ENCODE peak calls at places on chromosome 16, in six cellular contexts. One of them, this sample, is unnamed.

GRCh38 chr16:50711862-50712567 is 18.6 kb downstream of the NOD2 start:
- DNase-seq in H1: no peak
- DNase-seq in HCT116: no peak
- DNase-seq in K562: no peak
- DNase-seq in HepG2: no peak
- DNase-seq in GM12878: no peak
- DNase-seq in this sample: no peak

GRCh38 chr16:85126731-85127662 is 14.7 kb upstream of the CIBAR2 start:
- DNase-seq in H1: peak; percentile 66
- DNase-seq in HCT116: no peak
- DNase-seq in K562: no peak
- DNase-seq in HepG2: no peak
- DNase-seq in GM12878: no peak
- DNase-seq in this sample: no peak

GRCh38 chr16:70694517-70695218 is 8.8 kb upstream of the MTSS2 start:
- DNase-seq in H1: no peak
- DNase-seq in HCT116: no peak
- DNase-seq in K562: no peak
- DNase-seq in HepG2: no peak
- DNase-seq in GM12878: no peak
- DNase-seq in this sample: no peak

GRCh38 chr16:11262915-11263314 is 6.2 kb downstream of the TNP2 start:
- DNase-seq in H1: no peak
- DNase-seq in HCT116: no peak
- DNase-seq in K562: no peak
- DNase-seq in HepG2: no peak
- DNase-seq in GM12878: no peak
- DNase-seq in this sample: no peak

GRCh38 chr16:11896776-11897175 is 19.0 kb downstream of the GSPT1 start:
- DNase-seq in H1: no peak
- DNase-seq in HCT116: no peak
- DNase-seq in K562: no peak
- DNase-seq in HepG2: no peak
- DNase-seq in GM12878: no peak
- DNase-seq in this sample: no peak

GRCh38 chr16:75789237-75789636 is 62.9 kb upstream of the CPHXL start:
- DNase-seq in H1: no peak
- DNase-seq in HCT116: peak; percentile 46
- DNase-seq in K562: peak; percentile 56
- DNase-seq in HepG2: peak; percentile 53
- DNase-seq in GM12878: no peak
- DNase-seq in this sample: peak; percentile 30

GRCh38 chr16:49698416-49698815 is 157.5 kb downstream of the ZNF423 start:
- DNase-seq in H1: no peak
- DNase-seq in HCT116: no peak
- DNase-seq in K562: peak; percentile 59
- DNase-seq in HepG2: no peak
- DNase-seq in GM12878: no peak
- DNase-seq in this sample: no peak

GRCh38 chr16:67928561-67929364 is 2.9 kb downstream of the CTRL start:
- DNase-seq in H1: peak; percentile 91
- DNase-seq in HCT116: peak; percentile 24
- DNase-seq in K562: peak; percentile 81
- DNase-seq in HepG2: peak; percentile 69
- DNase-seq in GM12878: no peak
- DNase-seq in this sample: no peak

GRCh38 chr16:17026600-17027242 is 444.0 kb downstream of the XYLT1 start:
- DNase-seq in H1: no peak
- DNase-seq in HCT116: no peak
- DNase-seq in K562: no peak
- DNase-seq in HepG2: no peak
- DNase-seq in GM12878: peak; percentile 92
- DNase-seq in this sample: no peak

GRCh38 chr16:65967376-65967775 is 399.1 kb upstream of the CDH5 start:
- DNase-seq in H1: no peak
- DNase-seq in HCT116: no peak
- DNase-seq in K562: no peak
- DNase-seq in HepG2: no peak
- DNase-seq in GM12878: no peak
- DNase-seq in this sample: no peak

GRCh38 chr16:89256651-89257254 is 39.2 kb downstream of the ZNF778 start:
- DNase-seq in H1: peak; percentile 84
- DNase-seq in HCT116: no peak
- DNase-seq in K562: no peak
- DNase-seq in HepG2: no peak
- DNase-seq in GM12878: no peak
- DNase-seq in this sample: no peak

GRCh38 chr16:86072328-86073102 is 173.6 kb downstream of the IRF8 start:
- DNase-seq in H1: peak; percentile 80
- DNase-seq in HCT116: peak; percentile 68
- DNase-seq in K562: peak; percentile 67
- DNase-seq in HepG2: peak; percentile 41
- DNase-seq in GM12878: no peak
- DNase-seq in this sample: peak; percentile 67

GRCh38 chr16:70594569-70594968 is 51.8 kb upstream of the IL34 start:
- DNase-seq in H1: no peak
- DNase-seq in HCT116: no peak
- DNase-seq in K562: no peak
- DNase-seq in HepG2: no peak
- DNase-seq in GM12878: no peak
- DNase-seq in this sample: no peak

GRCh38 chr16:58024673-58025350 is 742 bp upstream of the MMP15 start:
- DNase-seq in H1: peak; percentile 73
- DNase-seq in HCT116: peak; percentile 56
- DNase-seq in K562: peak; percentile 80
- DNase-seq in HepG2: peak; percentile 92
- DNase-seq in GM12878: no peak
- DNase-seq in this sample: no peak

GRCh38 chr16:70512456-70512855 is 10.9 kb downstream of the COG4 start:
- DNase-seq in H1: no peak
- DNase-seq in HCT116: no peak
- DNase-seq in K562: no peak
- DNase-seq in HepG2: no peak
- DNase-seq in GM12878: no peak
- DNase-seq in this sample: no peak

GRCh38 chr16:29950806-29951461 is 10.9 kb upstream of the TMEM219 start:
- DNase-seq in H1: no peak
- DNase-seq in HCT116: no peak
- DNase-seq in K562: no peak
- DNase-seq in HepG2: no peak
- DNase-seq in GM12878: no peak
- DNase-seq in this sample: no peak

GRCh38 chr16:69482410-69482951 is 58.1 kb downstream of the CYB5B start:
- DNase-seq in H1: no peak
- DNase-seq in HCT116: no peak
- DNase-seq in K562: no peak
- DNase-seq in HepG2: no peak
- DNase-seq in GM12878: no peak
- DNase-seq in this sample: no peak

GRCh38 chr16:23700509-23700908 is 12.5 kb downstream of the ERN2 start:
- DNase-seq in H1: peak; percentile 75
- DNase-seq in HCT116: no peak
- DNase-seq in K562: peak; percentile 42
- DNase-seq in HepG2: no peak
- DNase-seq in GM12878: no peak
- DNase-seq in this sample: no peak

GRCh38 chr16:69927056-69927757 is 23.9 kb upstream of the CLEC18A start:
- DNase-seq in H1: no peak
- DNase-seq in HCT116: no peak
- DNase-seq in K562: no peak
- DNase-seq in HepG2: peak; percentile 41
- DNase-seq in GM12878: no peak
- DNase-seq in this sample: no peak

GRCh38 chr16:660459-661183 is 7.3 kb upstream of the RHOT2 start:
- DNase-seq in H1: peak; percentile 86
- DNase-seq in HCT116: peak; percentile 53
- DNase-seq in K562: peak; percentile 97
- DNase-seq in HepG2: no peak
- DNase-seq in GM12878: peak; percentile 37
- DNase-seq in this sample: peak; percentile 66

GRCh38 chr16:27322858-27323780 is 9.3 kb downstream of the IL4R start:
- DNase-seq in H1: no peak
- DNase-seq in HCT116: no peak
- DNase-seq in K562: no peak
- DNase-seq in HepG2: peak; percentile 89
- DNase-seq in GM12878: no peak
- DNase-seq in this sample: no peak

GRCh38 chr16:50519602-50520001 is 28.6 kb upstream of the NKD1 start:
- DNase-seq in H1: no peak
- DNase-seq in HCT116: no peak
- DNase-seq in K562: no peak
- DNase-seq in HepG2: no peak
- DNase-seq in GM12878: no peak
- DNase-seq in this sample: no peak

GRCh38 chr16:67128417-67128816 is 18.7 kb downstream of the PHAF1 start:
- DNase-seq in H1: no peak
- DNase-seq in HCT116: no peak
- DNase-seq in K562: no peak
- DNase-seq in HepG2: no peak
- DNase-seq in GM12878: no peak
- DNase-seq in this sample: no peak

GRCh38 chr16:66510711-66511614 is 39.0 kb downstream of the TK2 start:
- DNase-seq in H1: no peak
- DNase-seq in HCT116: no peak
- DNase-seq in K562: no peak
- DNase-seq in HepG2: no peak
- DNase-seq in GM12878: no peak
- DNase-seq in this sample: no peak

GRCh38 chr16:86087561-86088230 is 188.7 kb downstream of the IRF8 start:
- DNase-seq in H1: no peak
- DNase-seq in HCT116: no peak
- DNase-seq in K562: no peak
- DNase-seq in HepG2: no peak
- DNase-seq in GM12878: no peak
- DNase-seq in this sample: no peak

GRCh38 chr16:76157629-76158028 is 119.6 kb upstream of the CNTNAP4 start:
- DNase-seq in H1: no peak
- DNase-seq in HCT116: no peak
- DNase-seq in K562: no peak
- DNase-seq in HepG2: no peak
- DNase-seq in GM12878: no peak
- DNase-seq in this sample: peak; percentile 1

DNA sequence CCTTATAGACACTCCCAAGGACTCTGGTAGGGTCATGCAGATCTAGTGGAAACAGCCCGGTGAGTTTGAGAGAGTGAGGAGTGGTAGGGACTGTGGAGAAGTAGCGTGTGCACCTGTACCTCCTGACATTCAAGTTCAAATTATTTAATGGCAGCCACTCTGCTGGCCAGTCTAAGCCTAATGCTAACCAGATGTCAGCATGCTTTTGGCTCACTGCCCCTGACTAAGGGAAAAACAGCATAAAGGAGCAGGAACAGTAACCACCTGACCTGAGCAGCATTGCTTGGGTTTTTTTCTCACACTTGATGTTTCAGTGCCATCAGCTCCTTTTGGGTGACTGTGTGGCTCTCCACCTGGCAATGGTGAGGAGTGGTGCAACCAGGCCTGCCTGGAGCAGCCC is 23.8 kb upstream of the SLC12A3 start:
- DNase-seq in H1: no peak
- DNase-seq in HCT116: no peak
- DNase-seq in K562: no peak
- DNase-seq in HepG2: no peak
- DNase-seq in GM12878: no peak
- DNase-seq in this sample: no peak
- TF ChIP-seq ZNF274 in H1: no peak
- TF ChIP-seq ZNF274 in HCT116: no peak
- TF ChIP-seq ZNF274 in K562: no peak
- TF ChIP-seq ZNF274 in HepG2: no peak
- TF ChIP-seq ZNF274 in GM12878: no peak
- TF ChIP-seq ZNF274 in this sample: no peak

DNA sequence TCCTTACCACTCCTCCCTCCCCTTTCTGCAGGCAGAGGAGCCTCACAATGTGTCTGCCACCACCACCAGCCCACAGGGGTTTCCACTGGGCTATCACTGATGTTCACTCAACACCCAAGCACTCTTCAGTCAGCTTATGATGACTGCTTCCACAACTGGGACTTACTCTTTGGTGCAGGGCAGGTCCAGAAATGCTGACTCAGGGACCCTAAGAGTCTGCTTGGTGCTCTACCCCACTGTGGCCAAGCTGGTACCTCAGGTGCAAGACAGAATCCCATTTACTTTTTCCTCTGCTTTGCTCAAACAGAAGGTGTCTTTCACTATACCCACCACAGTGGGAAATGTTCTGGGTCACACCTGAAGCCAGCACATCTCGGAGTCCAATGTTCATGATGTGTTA is 40.1 kb downstream of the ZNF267 start:
- DNase-seq in H1: no peak
- DNase-seq in HCT116: no peak
- DNase-seq in K562: no peak
- DNase-seq in HepG2: no peak
- DNase-seq in GM12878: no peak
- DNase-seq in this sample: no peak
- H3K9me3 ChIP-seq in H1: peaks cover 81% of the 10 kb centered on the region
- H3K9me3 ChIP-seq in HCT116: peaks cover 53% of the 10 kb centered on the region
- H3K9me3 ChIP-seq in K562: peaks cover 58% of the 10 kb centered on the region
- H3K9me3 ChIP-seq in HepG2: peaks cover 100% of the 10 kb centered on the region
- H3K9me3 ChIP-seq in GM12878: peaks cover 72% of the 10 kb centered on the region
- H3K9me3 ChIP-seq in this sample: peaks cover 100% of the 10 kb centered on the region

DNA sequence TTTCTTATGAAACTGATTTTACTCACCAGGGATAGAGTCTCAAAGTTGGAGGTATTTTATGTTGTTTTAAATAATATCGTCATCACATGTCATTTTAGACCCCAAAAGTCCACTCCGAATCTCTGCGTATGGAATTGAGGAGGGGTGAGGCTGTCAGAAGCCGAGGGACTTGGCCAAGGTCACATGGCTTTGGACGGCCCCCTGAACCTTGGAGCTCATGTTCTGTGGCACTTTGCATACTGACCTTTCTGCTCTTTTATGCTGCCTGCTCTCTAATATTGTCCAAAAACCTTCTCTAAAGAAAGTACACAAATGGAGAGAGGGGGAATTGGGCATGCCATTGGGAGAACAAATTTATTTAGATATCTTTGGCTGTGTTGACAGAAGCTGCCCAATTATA is 700.0 kb downstream of the WWOX start:
- DNase-seq in H1: no peak
- DNase-seq in HCT116: no peak
- DNase-seq in K562: no peak
- DNase-seq in HepG2: no peak
- DNase-seq in GM12878: no peak
- DNase-seq in this sample: no peak
- TF ChIP-seq ZNF274 in H1: no peak
- TF ChIP-seq ZNF274 in HCT116: no peak
- TF ChIP-seq ZNF274 in K562: no peak
- TF ChIP-seq ZNF274 in HepG2: no peak
- TF ChIP-seq ZNF274 in GM12878: no peak
- TF ChIP-seq ZNF274 in this sample: no peak

GRCh38 chr16:35687071-35687470 is 2227.7 kb downstream of the TP53TG3F start:
- DNase-seq in H1: no peak
- DNase-seq in HCT116: no peak
- DNase-seq in K562: no peak
- DNase-seq in HepG2: no peak
- DNase-seq in GM12878: no peak
- DNase-seq in this sample: no peak
- H3K9me3 ChIP-seq in H1: peaks cover 34% of the 10 kb centered on the region
- H3K9me3 ChIP-seq in HCT116: no peaks in the 10 kb centered on the region
- H3K9me3 ChIP-seq in K562: no peaks in the 10 kb centered on the region
- H3K9me3 ChIP-seq in HepG2: peaks cover 100% of the 10 kb centered on the region
- H3K9me3 ChIP-seq in GM12878: no peaks in the 10 kb centered on the region
- H3K9me3 ChIP-seq in this sample: no peaks in the 10 kb centered on the region